ENCODE peak calls at places on chromosome 9, in seven cellular contexts. R, D, Q, X, L, W and B are unnamed samples.

GRCh38 chr9:135247174-135247930 is 159.9 kb downstream of the OLFM1 start:
- DNase-seq in R (no peak), D (peak), Q (no peak), X (no peak), L (no peak), W (no peak), B (no peak)

GRCh38 chr9:34611811-34612787 is at the start of gene RPP25L:
- DNase-seq in R (peak), D (peak), Q (peak), X (peak), L (peak), W (peak), B (no peak)

GRCh38 chr9:75826292-75826691 is 64.2 kb upstream of the PCSK5 start:
- DNase-seq in R (no peak), D (no peak), Q (peak), X (no peak), L (no peak), W (no peak), B (no peak)

GRCh38 chr9:71760901-71761300 is 7.4 kb downstream of the CEMIP2 start:
- DNase-seq in R (no peak), D (no peak), Q (peak), X (no peak), L (peak), W (no peak), B (no peak)

GRCh38 chr9:131179561-131180219 is 54.3 kb downstream of the NUP214 start:
- DNase-seq in R (no peak), D (no peak), Q (no peak), X (peak), L (no peak), W (no peak), B (peak)

GRCh38 chr9:75083188-75083976 is 4.6 kb downstream of the NMRK1 start:
- DNase-seq in R (peak), D (peak), Q (peak), X (no peak), L (no peak), W (peak), B (no peak)

GRCh38 chr9:91180930-91181268 is 180.8 kb downstream of the AUH start:
- DNase-seq in R (no peak), D (no peak), Q (no peak), X (no peak), L (no peak), W (no peak), B (no peak)

GRCh38 chr9:125747765-125748510 is 765 bp downstream of the PBX3 start:
- DNase-seq in R (peak), D (peak), Q (peak), X (no peak), L (peak), W (no peak), B (no peak)

GRCh38 chr9:75432386-75432785 is 344.1 kb downstream of the OSTF1 start:
- DNase-seq in R (no peak), D (no peak), Q (no peak), X (no peak), L (no peak), W (no peak), B (no peak)

GRCh38 chr9:130663258-130664171 is 879 bp upstream of the PRDM12 start:
- DNase-seq in R (no peak), D (no peak), Q (no peak), X (no peak), L (no peak), W (no peak), B (no peak)

GRCh38 chr9:93652604-93653592 is 76.5 kb downstream of the PHF2 start:
- DNase-seq in R (no peak), D (peak), Q (no peak), X (no peak), L (no peak), W (no peak), B (no peak)

GRCh38 chr9:1046639-1047604 is 3.2 kb upstream of the DMRT2 start:
- DNase-seq in R (no peak), D (no peak), Q (no peak), X (no peak), L (no peak), W (no peak), B (no peak)

GRCh38 chr9:91060520-91061343 is 259.1 kb downstream of the SYK start:
- DNase-seq in R (peak), D (no peak), Q (peak), X (peak), L (peak), W (peak), B (peak)

GRCh38 chr9:129336601-129337286 is 158.7 kb upstream of the IER5L start:
- DNase-seq in R (no peak), D (peak), Q (peak), X (no peak), L (no peak), W (peak), B (no peak)

GRCh38 chr9:4680178-4680535 is 788 bp downstream of the CDC37L1 start:
- DNase-seq in R (no peak), D (no peak), Q (no peak), X (no peak), L (no peak), W (no peak), B (no peak)

GRCh38 chr9:129270903-129271431 is 92.9 kb upstream of the IER5L start:
- DNase-seq in R (no peak), D (peak), Q (peak), X (peak), L (no peak), W (no peak), B (peak)

GRCh38 chr9:121280715-121281613 is 13.0 kb downstream of the GSN start:
- DNase-seq in R (no peak), D (no peak), Q (no peak), X (no peak), L (no peak), W (no peak), B (no peak)

GRCh38 chr9:37485389-37486255 is at the start of gene POLR1E:
- DNase-seq in R (peak), D (peak), Q (peak), X (peak), L (peak), W (peak), B (peak)

GRCh38 chr9:10272830-10273229 is 340.0 kb downstream of the PTPRD start:
- DNase-seq in R (no peak), D (no peak), Q (no peak), X (no peak), L (no peak), W (no peak), B (no peak)

GRCh38 chr9:10274156-10274555 is 338.6 kb downstream of the PTPRD start:
- DNase-seq in R (no peak), D (no peak), Q (no peak), X (peak), L (no peak), W (no peak), B (peak)

DNA sequence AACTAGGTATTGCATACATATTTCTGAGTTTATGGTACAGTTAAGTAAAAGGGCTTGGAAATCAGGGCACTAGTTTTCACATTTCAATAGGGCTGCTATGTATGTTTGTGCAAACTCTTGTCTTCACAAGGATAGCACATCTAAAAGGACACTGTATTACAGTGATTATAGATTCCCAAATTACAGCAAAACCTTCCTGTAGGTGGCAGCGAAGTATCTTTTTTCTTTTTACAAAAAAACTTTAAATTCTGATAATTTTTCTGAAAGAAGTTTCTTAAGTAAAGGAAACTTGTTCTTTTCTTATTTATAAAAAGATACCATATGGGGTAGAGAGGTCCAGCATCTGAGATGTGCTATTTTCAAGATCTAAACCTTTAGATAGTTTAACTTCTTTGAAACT is 337.8 kb downstream of the PTPRD start:
- DNase-seq in R (no peak), D (no peak), Q (no peak), X (no peak), L (no peak), W (no peak), B (no peak)
- TF ChIP-seq CTCF in R (peak), D (no peak), Q (no peak), X (peak), L (no peak), W (no peak), B (peak)

GRCh38 chr9:77019810-77020437 is 469 bp downstream of the FOXB2 start:
- DNase-seq in R (no peak), D (no peak), Q (no peak), X (no peak), L (no peak), W (no peak), B (no peak)

GRCh38 chr9:77019010-77019809 is at the start of gene FOXB2:
- DNase-seq in R (no peak), D (no peak), Q (no peak), X (no peak), L (no peak), W (no peak), B (no peak)

GRCh38 chr9:77017505-77017894 is 2.0 kb upstream of the FOXB2 start:
- DNase-seq in R (no peak), D (no peak), Q (no peak), X (no peak), L (no peak), W (no peak), B (no peak)

GRCh38 chr9:77016526-77017504 is 2.6 kb upstream of the FOXB2 start:
- DNase-seq in R (no peak), D (no peak), Q (no peak), X (no peak), L (no peak), W (no peak), B (no peak)

DNA sequence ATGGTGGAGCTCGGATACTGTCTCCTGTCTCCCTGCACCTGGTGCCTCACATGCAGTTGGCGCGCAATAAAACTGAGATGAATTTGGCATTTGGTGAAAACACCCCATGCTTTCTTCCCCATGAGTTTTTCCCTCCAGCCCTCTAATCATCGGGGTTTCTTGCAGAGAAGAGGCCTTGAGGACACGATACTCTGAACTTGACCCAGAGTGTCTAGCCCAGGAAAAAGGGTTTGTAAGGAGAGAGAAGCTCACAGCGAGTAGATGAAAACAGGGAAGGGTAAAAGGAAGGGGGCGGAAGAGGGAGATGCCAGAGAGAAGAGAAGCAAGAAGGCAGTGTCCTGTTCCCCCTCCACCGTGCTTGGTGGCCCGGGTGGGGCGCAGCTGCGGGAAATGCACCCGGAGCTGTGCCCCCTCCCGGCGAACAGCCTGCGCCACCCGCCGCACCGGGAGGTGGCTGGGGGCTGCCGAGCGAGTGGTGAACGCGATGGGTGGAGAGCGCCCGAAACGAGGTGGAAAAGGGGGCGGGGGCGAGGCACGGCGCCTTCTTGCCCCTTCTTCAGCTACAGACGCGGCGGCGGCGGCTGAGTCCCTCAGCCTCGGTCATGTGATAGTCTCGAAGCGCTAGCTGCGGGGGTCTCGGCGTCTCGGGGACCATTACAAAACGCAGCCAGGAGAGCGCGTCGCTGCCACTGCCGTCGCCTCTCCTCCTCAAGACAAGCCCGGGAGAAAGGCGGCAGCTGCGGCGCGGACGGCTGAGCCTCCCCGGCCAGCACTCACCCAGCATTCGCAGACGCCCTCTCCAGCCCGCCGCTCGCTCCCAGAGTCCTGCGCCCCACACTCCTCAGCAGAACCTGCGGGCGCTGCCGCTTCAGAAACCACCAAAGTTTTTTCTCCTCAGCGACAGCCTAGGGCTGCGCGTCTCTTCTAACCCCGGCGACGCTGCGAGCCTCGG is 1.1 kb upstream of the FOXB2 start:
- DNase-seq in R (no peak), D (no peak), Q (no peak), X (no peak), L (no peak), W (no peak), B (no peak)
- H3K4me3 ChIP-seq in R (no peak), D (peak), Q (no peak), X (no peak), L (peak), W (no peak), B (no peak)

DNA sequence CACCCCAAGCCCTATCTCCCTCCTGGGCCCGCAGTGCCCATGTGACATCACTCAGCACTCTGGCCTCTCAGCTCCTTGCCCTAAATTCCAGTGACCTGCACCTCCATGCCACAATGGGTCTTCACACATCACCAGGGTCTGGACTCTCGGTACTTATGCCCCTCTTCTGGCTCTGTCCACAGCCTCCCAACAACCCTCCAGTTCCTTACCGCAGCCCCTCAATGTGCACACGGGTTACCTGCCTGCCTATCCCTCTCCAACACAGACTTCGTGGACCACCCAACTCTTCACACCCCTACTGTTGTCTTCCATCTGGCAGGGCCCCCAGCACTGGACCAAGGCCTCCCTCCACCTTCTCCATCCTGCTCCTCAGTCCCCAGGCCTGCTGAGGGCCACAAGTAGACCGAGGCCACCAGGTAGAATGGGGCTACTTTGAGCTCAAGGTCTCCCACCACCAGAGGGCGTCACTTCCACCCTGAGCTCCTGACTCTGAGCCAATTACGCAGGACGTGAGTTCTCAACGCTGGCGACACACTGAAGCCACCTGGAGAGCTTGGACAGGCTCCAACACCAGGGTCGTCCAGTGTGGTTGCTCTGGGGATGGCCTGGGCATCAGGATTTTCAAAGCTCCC is 172.1 kb downstream of the GABBR2 start:
- DNase-seq in R (peak), D (no peak), Q (peak), X (no peak), L (peak), W (no peak), B (no peak)
- TF ChIP-seq CTCF in R (peak), D (peak), Q (no peak), X (peak), L (no peak), W (no peak), B (peak)

DNA sequence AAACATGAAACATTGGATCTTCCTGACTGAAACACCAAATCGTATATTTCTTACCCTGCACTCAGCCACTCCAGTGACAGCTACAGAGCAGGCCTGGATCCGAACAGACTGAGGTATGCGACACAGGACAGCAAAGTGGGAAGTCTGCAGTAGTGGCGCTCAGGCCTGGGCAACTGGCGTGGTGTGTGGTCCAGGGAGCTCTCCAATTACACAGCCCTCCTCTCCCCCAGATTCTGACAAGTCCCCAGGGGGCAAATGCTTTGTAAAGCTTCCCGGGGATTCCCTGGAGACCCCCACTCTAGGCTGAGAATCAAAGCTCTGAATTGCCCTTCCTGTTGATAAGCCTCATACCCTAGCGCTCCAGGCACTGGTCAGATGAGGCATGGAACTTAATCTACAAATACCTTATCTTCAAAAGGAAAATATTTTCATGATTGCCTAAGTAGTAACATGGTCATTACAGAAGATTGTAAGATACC is 104.8 kb upstream of the ERCC6L2 start:
- DNase-seq in R (no peak), D (no peak), Q (no peak), X (peak), L (no peak), W (no peak), B (no peak)
- H3K4me3 ChIP-seq in R (no peak), D (no peak), Q (no peak), X (no peak), L (no peak), W (no peak), B (no peak)

DNA sequence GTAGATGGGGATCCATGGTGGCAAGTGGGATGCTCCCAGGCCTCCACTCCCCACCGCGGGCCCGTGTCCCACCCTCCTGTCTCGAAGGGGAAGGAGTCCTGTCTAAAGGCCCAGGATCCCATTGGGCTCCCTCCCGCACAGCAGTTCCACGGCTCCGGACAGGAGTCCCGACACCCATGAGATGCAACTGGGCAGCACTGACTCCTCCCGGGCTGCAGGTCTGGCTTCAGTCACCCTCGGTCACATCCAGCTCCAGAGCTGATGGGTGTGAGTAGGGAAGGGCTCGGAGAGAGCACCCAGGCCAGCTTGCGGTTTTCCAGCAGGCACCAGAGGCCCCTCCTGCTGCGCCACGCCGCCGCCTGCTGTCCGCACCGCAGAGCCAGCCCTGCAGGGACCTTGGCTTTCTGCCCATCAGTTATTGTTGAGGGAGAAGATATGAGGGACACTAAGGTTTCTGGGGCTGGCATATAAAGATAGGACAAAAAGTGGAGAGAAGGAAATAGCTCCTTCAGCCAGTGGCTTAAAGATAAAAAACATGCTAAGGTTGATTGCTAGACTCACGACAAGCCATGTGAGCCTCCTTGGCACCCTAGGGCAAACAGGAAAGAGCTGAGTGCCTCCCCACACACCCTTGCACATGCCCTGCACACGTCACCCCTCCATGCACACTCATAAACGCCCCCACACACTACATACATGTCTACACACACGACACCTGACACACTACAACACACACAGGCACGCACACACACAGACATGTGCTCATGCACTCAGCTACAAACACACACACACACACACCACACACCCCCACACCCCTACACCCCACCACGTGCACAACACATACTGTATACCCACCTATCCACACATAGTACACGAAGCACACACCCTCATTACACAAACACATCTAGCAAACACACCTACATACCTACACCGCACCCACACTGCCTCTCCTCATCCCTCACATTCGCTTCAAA is 79.0 kb downstream of the AK8 start:
- DNase-seq in R (peak), D (peak), Q (peak), X (no peak), L (no peak), W (no peak), B (no peak)
- TF ChIP-seq CTCF in R (peak), D (peak), Q (no peak), X (peak), L (no peak), W (no peak), B (no peak)

DNA sequence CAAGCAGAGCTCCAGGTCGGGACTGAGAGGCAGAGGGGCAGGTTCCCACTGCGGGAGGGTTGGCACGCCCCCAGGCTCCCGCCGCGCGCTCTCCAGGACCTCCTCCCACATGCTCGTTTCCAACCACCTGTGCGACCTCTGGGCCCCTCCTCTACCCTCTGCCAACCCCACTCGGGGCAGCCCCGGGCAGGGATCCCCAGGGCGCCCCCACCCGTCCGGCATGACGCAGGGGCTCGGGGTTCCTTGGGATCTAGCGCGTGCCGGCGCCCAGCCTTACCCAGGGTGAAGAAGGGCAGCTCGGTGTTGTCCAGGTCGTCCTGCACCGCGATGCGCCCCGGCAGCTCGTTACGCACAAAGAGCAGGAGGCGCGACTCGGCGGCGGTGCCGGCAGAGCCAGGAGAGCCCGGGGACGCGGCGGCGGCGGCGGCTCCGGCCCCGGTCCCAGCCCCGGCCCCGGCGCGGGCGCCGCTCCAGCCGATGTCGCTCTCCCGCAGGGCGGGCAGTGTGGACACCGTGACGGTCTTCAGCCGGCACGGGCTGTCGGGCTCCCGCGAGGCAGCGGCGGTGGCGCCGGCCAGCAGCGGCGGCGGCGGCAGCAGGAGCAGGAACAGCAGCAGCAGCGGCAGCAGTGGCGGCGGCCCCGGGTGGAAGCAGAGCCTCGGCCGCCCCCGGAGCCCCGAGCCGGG is 494 bp downstream of the ASTN2 start:
- DNase-seq in R (no peak), D (no peak), Q (no peak), X (peak), L (peak), W (no peak), B (no peak)
- H3K4me3 ChIP-seq in R (no peak), D (peak), Q (no peak), X (peak), L (peak), W (peak), B (peak)